ENCODE peak calls at places on chromosomes 6 and 20, in eight cellular contexts. G is coronary artery; O is RWPE2; Y is KBM-7; F is GM03348; L is CD8-positive, alpha-beta memory T cell; S is germinal center; E is GM12878. W is an unnamed sample.

GRCh38 chr20:53329781-53330180 is 263.9 kb downstream of the ZNF217 start:
- DNase-seq in G (no peak), O (no peak), Y (no peak), F (no peak), L (no peak), S (no peak), E (no peak), W (no peak)

GRCh38 chr20:49787371-49788357 is 25.0 kb upstream of the SLC9A8 start:
- DNase-seq in G (no peak), O (no peak), Y (no peak), F (no peak), L (no peak), S (no peak), E (no peak), W (no peak)

GRCh38 chr6:100593522-100593921 is 128.8 kb upstream of the SIM1 start:
- DNase-seq in G (no peak), O (no peak), Y (no peak), F (no peak), L (no peak), S (no peak), E (no peak), W (no peak)

GRCh38 chr6:113854531-113855499 is 2.3 kb upstream of the MARCKS start:
- DNase-seq in G (peak; percentile 81), O (peak; percentile 68), Y (peak; percentile 86), F (peak; percentile 92), L (no peak), S (peak; percentile 45), E (no peak), W (no peak)

GRCh38 chr20:15411781-15412180 is 1074.4 kb upstream of the FLRT3 start:
- DNase-seq in G (no peak), O (no peak), Y (no peak), F (no peak), L (no peak), S (no peak), E (no peak), W (no peak)

GRCh38 chr6:4280721-4281120 is 145.3 kb upstream of the ECI2 start:
- DNase-seq in G (no peak), O (peak; percentile 80), Y (no peak), F (peak; percentile 80), L (no peak), S (no peak), E (no peak), W (no peak)

GRCh38 chr6:112030965-112031660 is 22.8 kb upstream of the CCN6 start:
- DNase-seq in G (no peak), O (no peak), Y (no peak), F (no peak), L (no peak), S (no peak), E (no peak), W (no peak)

GRCh38 chr6:160249687-160250086 is 8.9 kb downstream of the SLC22A2 start:
- DNase-seq in G (no peak), O (no peak), Y (no peak), F (no peak), L (no peak), S (no peak), E (no peak), W (no peak)

GRCh38 chr20:54476336-54476928 is 1.0 kb downstream of the DOK5 start:
- DNase-seq in G (no peak), O (no peak), Y (no peak), F (no peak), L (no peak), S (no peak), E (no peak), W (no peak)

GRCh38 chr20:23161968-23162696 is 76.0 kb upstream of the CD93 start:
- DNase-seq in G (peak; percentile 81), O (peak; percentile 93), Y (no peak), F (no peak), L (no peak), S (no peak), E (no peak), W (no peak)

GRCh38 chr6:52407467-52407866 is 12.7 kb upstream of the EFHC1 start:
- DNase-seq in G (no peak), O (no peak), Y (peak; percentile 54), F (peak; percentile 59), L (peak; percentile 32), S (peak; percentile 63), E (no peak), W (peak; percentile 44)

GRCh38 chr6:4647414-4648365 is 128.5 kb upstream of the CDYL start:
- DNase-seq in G (peak; percentile 80), O (no peak), Y (peak; percentile 67), F (peak; percentile 92), L (no peak), S (no peak), E (no peak), W (no peak)

GRCh38 chr6:89221109-89221508 is 4.0 kb upstream of the GABRR1 start:
- DNase-seq in G (no peak), O (no peak), Y (no peak), F (no peak), L (no peak), S (no peak), E (no peak), W (no peak)

GRCh38 chr6:145267076-145267867 is 468.0 kb downstream of the EPM2A start:
- DNase-seq in G (no peak), O (no peak), Y (no peak), F (no peak), L (no peak), S (no peak), E (no peak), W (no peak)

GRCh38 chr20:44698351-44698750 is 16.8 kb upstream of the CCN5 start:
- DNase-seq in G (no peak), O (peak; percentile 68), Y (no peak), F (no peak), L (no peak), S (no peak), E (no peak), W (no peak)

GRCh38 chr20:12093062-12093796 is 175.5 kb downstream of the BTBD3 start:
- DNase-seq in G (no peak), O (no peak), Y (no peak), F (no peak), L (no peak), S (no peak), E (no peak), W (no peak)

GRCh38 chr6:141105481-141105880 is 1027.2 kb upstream of the GJE1 start:
- DNase-seq in G (no peak), O (no peak), Y (no peak), F (peak; percentile 1), L (no peak), S (no peak), E (no peak), W (no peak)

GRCh38 chr6:131877999-131878789 is 70.4 kb downstream of the ENPP1 start:
- DNase-seq in G (no peak), O (no peak), Y (no peak), F (no peak), L (no peak), S (no peak), E (no peak), W (no peak)

GRCh38 chr20:37365760-37366638 is 20.1 kb downstream of the SRC start:
- DNase-seq in G (no peak), O (no peak), Y (peak; percentile 57), F (no peak), L (no peak), S (peak; percentile 58), E (peak; percentile 90), W (no peak)

GRCh38 chr20:30892704-30893345 is 364.6 kb upstream of the DEFB115 start:
- DNase-seq in G (peak; percentile 19), O (no peak), Y (no peak), F (no peak), L (no peak), S (no peak), E (no peak), W (no peak)

GRCh38 chr6:148818939-148819575 is 72.2 kb downstream of the UST start:
- DNase-seq in G (no peak), O (no peak), Y (no peak), F (no peak), L (no peak), S (no peak), E (no peak), W (no peak)

GRCh38 chr6:135002229-135002844 is 52.3 kb downstream of the HBS1L start:
- DNase-seq in G (no peak), O (no peak), Y (peak; percentile 24), F (peak; percentile 34), L (no peak), S (peak; percentile 17), E (no peak), W (no peak)